ENCODE peak calls at places on chromosomes 4 and X, in four cellular contexts. K is activated T-helper 1 cell treated with anti-CD3 and anti-CD28 coated beads, Interleukin-2, amount 50 U/mL, for 16 hours; T is SJSA1; R is MM.1S. V is an unnamed sample.

GRCh38 chrX:21723097-21723496 is 34.8 kb downstream of the SMPX start:
- DNase-seq in R (peak; percentile 18), T (no peak), K (no peak), V (no peak)

GRCh38 chr4:140094701-140095420 is 59.1 kb downstream of the MAML3 start:
- DNase-seq in T (peak; percentile 72), R (no peak), K (no peak), V (no peak)

GRCh38 chr4:151313306-151314028 is 11.9 kb downstream of the SH3D19 start:
- DNase-seq in T (no peak), K (no peak), R (no peak), V (no peak)

GRCh38 chrX:38126179-38126578 is 94.5 kb downstream of the SRPX start:
- DNase-seq in R (no peak), T (no peak), K (no peak), V (no peak)

GRCh38 chrX:19824603-19825002 is 62.8 kb downstream of the SH3KBP1 start:
- DNase-seq in R (no peak), K (no peak), T (no peak), V (no peak)

GRCh38 chrX:4263005-4263404 is 549.6 kb upstream of the PRKX start:
- DNase-seq in K (no peak), T (no peak), R (no peak), V (no peak)

GRCh38 chr4:140706276-140706625 is 49.9 kb downstream of the TBC1D9 start:
- DNase-seq in K (no peak), T (no peak), R (no peak), V (no peak)

GRCh38 chrX:124395145-124395858 is 48.9 kb downstream of the SH2D1A start:
- DNase-seq in T (no peak), K (no peak), R (peak; percentile 73), V (no peak)

GRCh38 chr4:24471623-24472510 is 112.5 kb downstream of the DHX15 start:
- DNase-seq in R (no peak), K (no peak), T (no peak), V (no peak)

GRCh38 chrX:10549280-10549679 is 71.1 kb downstream of the MID1 start:
- DNase-seq in K (no peak), T (no peak), R (no peak), V (no peak)

GRCh38 chrX:110410598-110410997 is 52.0 kb downstream of the RTL9 start:
- DNase-seq in R (no peak), T (no peak), K (no peak), V (no peak)

GRCh38 chr4:142901166-142901662 is 55.1 kb upstream of the INPP4B start:
- DNase-seq in K (no peak), R (no peak), T (no peak), V (no peak)

GRCh38 chr4:95087657-95088455 is 330.1 kb downstream of the BMPR1B start:
- DNase-seq in K (no peak), T (no peak), R (no peak), V (no peak)

GRCh38 chr4:125649452-125649851 is 334.7 kb downstream of the FAT4 start:
- DNase-seq in T (no peak), K (no peak), R (no peak), V (no peak)

GRCh38 chr4:40419231-40419912 is 84.2 kb downstream of the CHRNA9 start:
- DNase-seq in T (no peak), K (no peak), R (no peak), V (no peak)

GRCh38 chr4:155889036-155889793 is 14.3 kb upstream of the TDO2 start:
- DNase-seq in K (no peak), T (no peak), R (no peak), V (no peak)

GRCh38 chr4:84470204-84470785 is 28.8 kb downstream of the NKX6-1 start:
- DNase-seq in R (no peak), K (no peak), T (no peak), V (no peak)

GRCh38 chr4:174023641-174024040 is 259.8 kb downstream of the FBXO8 start:
- DNase-seq in T (no peak), R (no peak), K (no peak), V (no peak)

GRCh38 chr4:183328832-183329231 is 6.6 kb upstream of the CLDN24 start:
- DNase-seq in R (no peak), K (no peak), T (no peak), V (no peak)

GRCh38 chr4:101191302-101192098 is 155.8 kb downstream of the PPP3CA start:
- DNase-seq in K (no peak), T (no peak), R (no peak), V (no peak)

GRCh38 chrX:100895365-100896075 is 21.4 kb upstream of the NOX1 start:
- DNase-seq in R (peak; percentile 35), T (peak; percentile 4), K (no peak), V (no peak)

GRCh38 chr4:171390626-171391025 is 422.6 kb upstream of the GALNTL6 start:
- DNase-seq in K (no peak), T (no peak), R (no peak), V (no peak)

GRCh38 chr4:119707336-119707735 is 78.7 kb upstream of the PDE5A start:
- DNase-seq in K (no peak), T (no peak), R (no peak), V (no peak)

GRCh38 chr4:173518419-173519102 is 11.5 kb downstream of the HAND2 start:
- DNase-seq in K (no peak), R (no peak), T (no peak), V (no peak)

GRCh38 chrX:39174761-39175417 is 373.6 kb downstream of the MID1IP1 start:
- DNase-seq in K (no peak), R (peak; percentile 41), T (no peak), V (no peak)

GRCh38 chrX:134533952-134534351 is 74.0 kb downstream of the HPRT1 start:
- DNase-seq in K (no peak), R (no peak), T (no peak), V (no peak)

GRCh38 chr4:42653606-42654560 is 3.0 kb downstream of the ATP8A1 start:
- DNase-seq in T (no peak), R (no peak), K (no peak), V (no peak)

GRCh38 chrX:87693204-87693603 is 175.6 kb downstream of the KLHL4 start:
- DNase-seq in T (no peak), R (peak; percentile 55), K (no peak), V (no peak)

GRCh38 chrX:140608111-140608510 is 101.4 kb upstream of the LINC00632 start:
- DNase-seq in T (no peak), R (no peak), K (no peak), V (no peak)

GRCh38 chr4:56668267-56668666 is 12.8 kb downstream of the HOPX start:
- DNase-seq in K (no peak), R (peak; percentile 32), T (no peak), V (no peak)

GRCh38 chr4:54100607-54101189 is 735 bp downstream of the GSX2 start:
- DNase-seq in T (no peak), K (no peak), R (no peak), V (no peak)

V was measured in cortex of kidney.